ENCODE peak calls at places on chromosomes 3 and 15, in five cellular contexts. W is uterus, C is stomach, I is testis, N is hepatocyte. U is an unnamed sample.
A peak's percentile ranks its signal among the peaks of the same experiment; 100 is the strongest.

GRCh38 chr15:71291723-71292122 is 176.5 kb downstream of the THSD4 start:
- DNase-seq in I (no peak), N (no peak), C (no peak), W (no peak), U (no peak)

GRCh38 chr3:11591401-11592266 is 52.1 kb downstream of the VGLL4 start:
- DNase-seq in I (peak; percentile 88), W (peak; percentile 65), N (peak; percentile 72), C (peak; percentile 54), U (peak; percentile 20)

GRCh38 chr15:68025860-68026424 is 28.2 kb upstream of the PIAS1 start:
- DNase-seq in N (peak; percentile 55), W (no peak), I (no peak), C (peak; percentile 32), U (no peak)

GRCh38 chr3:24199775-24200247 is 254.7 kb downstream of the NR1D2 start:
- DNase-seq in W (no peak), I (no peak), C (no peak), N (no peak), U (no peak)

GRCh38 chr15:40927497-40928346 is 1.4 kb upstream of the DLL4 start:
- DNase-seq in N (no peak), C (no peak), I (no peak), W (no peak), U (no peak)

GRCh38 chr3:125011941-125012340 is 43.9 kb downstream of the HEG1 start:
- DNase-seq in I (no peak), C (no peak), N (no peak), W (no peak), U (no peak)

GRCh38 chr3:155485897-155486296 is 192.4 kb upstream of the STRIT1 start:
- DNase-seq in N (no peak), C (no peak), I (no peak), W (no peak), U (no peak)

GRCh38 chr3:160150525-160150924 is 74.7 kb upstream of the C3orf80 start:
- DNase-seq in C (no peak), I (no peak), W (no peak), N (no peak), U (no peak)

GRCh38 chr3:105844713-105845112 is 24.1 kb downstream of the CBLB start:
- DNase-seq in W (no peak), N (no peak), I (no peak), C (no peak), U (no peak)

GRCh38 chr3:184560992-184561328 is 625 bp upstream of the EPHB3 start:
- DNase-seq in I (no peak), C (no peak), W (no peak), N (no peak), U (no peak)

GRCh38 chr3:194091141-194091540 is 44.8 kb upstream of the HES1 start:
- DNase-seq in N (no peak), I (no peak), W (no peak), C (no peak), U (peak; percentile 95)

GRCh38 chr3:82202254-82202653 is 440.8 kb upstream of the GBE1 start:
- DNase-seq in N (no peak), I (no peak), W (no peak), C (no peak), U (no peak)

DNA sequence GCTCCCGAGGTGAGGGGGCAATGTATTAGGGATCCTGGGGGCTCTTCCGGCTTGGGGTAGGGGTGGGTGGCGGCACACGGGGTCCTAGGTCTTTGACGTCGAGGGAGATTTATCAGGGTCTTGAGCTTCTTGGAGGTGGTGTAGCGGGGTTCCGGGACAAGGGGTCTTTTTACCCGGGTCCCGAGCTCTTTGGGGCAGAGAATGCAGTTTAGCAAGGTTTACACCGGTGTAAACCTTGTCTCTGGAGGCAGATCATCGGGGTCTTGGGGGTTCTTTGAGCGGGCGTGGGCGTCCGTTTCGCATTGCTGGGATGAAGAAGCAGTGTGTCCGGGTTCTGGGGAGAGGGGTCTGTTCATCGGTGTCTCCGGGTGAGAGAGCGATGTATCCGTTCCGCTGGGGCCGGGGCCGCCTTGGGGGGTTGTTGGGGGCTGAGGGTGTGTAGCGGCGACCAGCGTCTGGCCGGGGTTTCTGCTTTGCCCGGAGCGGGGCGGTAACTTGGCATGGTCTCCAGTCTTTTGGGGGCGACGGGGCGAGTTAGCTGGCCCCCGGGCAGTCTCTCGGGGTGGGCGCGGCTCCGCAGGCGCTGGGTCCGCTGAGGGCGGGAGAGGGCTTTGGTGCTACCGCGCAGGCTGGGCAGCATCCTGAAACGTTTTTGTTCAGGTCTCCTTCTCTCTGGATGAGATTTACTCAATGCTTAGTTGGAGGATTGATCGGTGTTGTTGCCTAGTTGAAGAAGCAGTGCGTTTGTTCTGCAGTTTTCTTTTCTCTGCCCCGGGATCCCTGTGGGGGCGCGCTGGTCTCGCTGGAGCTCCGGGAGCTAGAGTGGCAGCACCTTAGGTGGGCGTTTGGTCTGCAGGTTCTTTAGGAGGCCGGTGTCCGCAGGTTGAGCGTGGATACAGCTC is 792 bp downstream of the GLCE start:
- DNase-seq in N (peak; percentile 65), C (peak; percentile 29), I (peak; percentile 66), W (peak; percentile 26), U (peak; percentile 39)
- TF ChIP-seq CTCF in N (peak; percentile 32), C (no peak), I (no peak), W (no peak), U (peak; percentile 64)

DNA sequence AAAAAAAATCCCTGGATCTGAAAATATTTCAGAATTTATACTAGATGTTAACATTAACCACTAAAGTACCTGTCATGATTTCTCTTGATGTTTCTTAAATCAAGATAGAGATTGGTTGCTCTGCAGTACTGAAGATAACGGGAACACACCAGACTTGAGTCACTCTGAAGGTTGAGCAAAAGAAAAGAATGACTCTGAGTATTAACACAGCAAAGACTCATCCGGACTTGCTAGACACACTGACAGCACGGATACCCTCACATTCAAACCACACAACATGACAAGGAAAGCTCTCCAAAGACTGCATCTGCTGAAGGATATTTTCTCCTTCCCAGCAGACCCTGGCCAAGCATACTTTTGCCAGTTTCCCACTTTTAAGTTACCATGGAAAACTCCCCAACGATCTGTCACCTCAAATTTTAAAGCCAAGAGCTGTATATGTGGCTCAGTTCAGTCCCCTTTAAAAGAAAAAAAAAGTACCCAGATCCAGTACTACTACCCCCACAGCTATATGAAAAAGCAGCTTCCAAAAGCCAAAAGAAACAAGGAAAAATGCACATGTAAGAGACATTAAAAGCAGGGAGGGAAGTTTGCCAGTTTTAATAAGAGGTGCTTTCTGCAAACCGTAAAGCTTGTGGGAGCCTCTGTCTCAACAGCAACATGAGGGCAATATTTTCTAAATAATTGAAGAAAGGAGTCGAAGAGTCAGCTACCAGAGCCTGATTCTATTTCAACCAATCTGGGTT is 8.2 kb downstream of the EOGT start:
- DNase-seq in I (no peak), C (no peak), W (no peak), N (no peak), U (no peak)
- H3K27ac ChIP-seq in I (no peak overlapping the region), C (no peak overlapping the region), W (no peak overlapping the region), N (no peak overlapping the region), U (no peak overlapping the region)

GRCh38 chr15:60343221-60343970 is 54.4 kb downstream of the ANXA2 start:
- DNase-seq in W (no peak), N (no peak), C (no peak), I (no peak), U (no peak)

GRCh38 chr15:60337069-60337468 is 60.7 kb downstream of the ANXA2 start:
- DNase-seq in W (no peak), C (no peak), I (no peak), N (no peak), U (no peak)

GRCh38 chr15:60338810-60339209 is 59.0 kb downstream of the ANXA2 start:
- DNase-seq in N (no peak), I (no peak), W (no peak), C (no peak), U (no peak)

GRCh38 chr15:60339236-60339635 is 58.5 kb downstream of the ANXA2 start:
- DNase-seq in N (no peak), I (no peak), C (no peak), W (no peak), U (no peak)

GRCh38 chr15:60340207-60340921 is 57.4 kb downstream of the ANXA2 start:
- DNase-seq in I (no peak), C (no peak), N (no peak), W (no peak), U (no peak)
- TF ChIP-seq CTCF in I (no peak), C (no peak), N (no peak), W (no peak), U (no peak)

DNA sequence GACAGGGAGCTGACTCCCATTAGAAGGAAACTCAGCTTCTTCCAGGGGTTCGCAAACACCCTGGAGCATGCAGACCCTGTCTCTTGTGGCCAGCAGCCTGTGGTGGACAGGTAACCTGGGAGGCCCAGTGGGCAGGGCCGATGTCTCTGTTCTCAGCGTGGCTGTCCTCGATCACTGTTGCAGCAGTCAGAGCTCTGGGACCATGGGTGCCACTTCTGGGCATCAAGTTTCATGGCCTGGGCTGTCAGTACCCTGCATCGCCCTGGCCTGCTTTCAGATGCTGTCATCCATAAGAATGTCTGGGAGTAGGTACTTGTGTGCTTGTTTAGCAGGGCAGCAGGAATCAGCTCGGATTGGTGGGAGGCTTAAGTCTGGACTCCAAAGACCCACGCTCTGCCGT is 54.4 kb downstream of the SLC6A6 start:
- DNase-seq in C (no peak), I (no peak), W (no peak), N (no peak), U (no peak)
- H3K27ac ChIP-seq in C (no peak overlapping the region), I (no peak overlapping the region), W (peak overlapping the region; percentile 20), N (no peak overlapping the region), U (peak overlapping the region; percentile 9)

DNA sequence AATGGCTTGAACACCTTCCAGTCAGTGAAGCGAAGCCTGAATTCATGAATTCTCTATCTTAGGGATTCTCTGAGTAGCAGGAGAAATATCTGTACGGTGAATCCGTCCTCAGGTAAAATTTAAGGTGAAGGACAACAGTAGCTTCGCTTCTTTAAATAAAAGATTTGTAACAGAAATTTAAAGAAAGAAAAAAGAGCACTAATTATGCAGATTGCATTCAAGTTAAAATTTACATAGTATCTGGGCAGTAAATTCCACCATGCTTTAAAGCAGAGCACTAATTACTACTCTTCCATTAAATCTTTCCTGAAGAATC is 282.6 kb downstream of the FGF12 start:
- DNase-seq in I (no peak), C (no peak), W (no peak), N (no peak), U (no peak)
- TF ChIP-seq CTCF in I (no peak), C (no peak), W (no peak), N (no peak), U (peak; percentile 79)

GRCh38 chr3:52982839-52983238 is 63.0 kb downstream of the SFMBT1 start:
- DNase-seq in W (no peak), I (no peak), N (no peak), C (no peak), U (no peak)

GRCh38 chr3:52986938-52987337 is 58.9 kb downstream of the SFMBT1 start:
- DNase-seq in W (no peak), I (no peak), C (no peak), N (no peak), U (no peak)

GRCh38 chr3:52986049-52986448 is 59.8 kb downstream of the SFMBT1 start:
- DNase-seq in C (no peak), N (no peak), W (no peak), I (no peak), U (no peak)

GRCh38 chr3:52983336-52983807 is 62.5 kb downstream of the SFMBT1 start:
- DNase-seq in C (no peak), I (no peak), N (no peak), W (no peak), U (no peak)

DNA sequence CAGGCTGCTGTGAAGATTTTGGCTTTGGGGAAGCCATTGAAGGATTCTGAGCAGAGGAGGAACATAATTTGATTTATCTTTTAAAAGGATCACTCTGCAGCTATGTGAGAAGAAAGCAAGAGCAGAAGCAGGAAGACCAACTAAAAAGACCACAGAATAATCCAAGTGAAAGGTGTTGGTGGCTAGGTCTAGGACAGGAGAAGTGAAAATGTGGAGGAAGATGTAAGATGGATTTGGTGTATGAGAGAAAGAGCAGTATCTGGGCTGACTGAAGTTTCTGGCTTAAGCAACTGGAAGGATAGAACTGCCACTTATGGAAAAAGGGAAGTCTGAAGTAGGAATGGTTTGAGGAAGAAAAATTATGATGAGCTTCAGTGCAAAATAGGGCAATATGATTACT is 62.0 kb downstream of the SFMBT1 start:
- DNase-seq in W (no peak), C (no peak), I (no peak), N (no peak), U (no peak)
- H3K27ac ChIP-seq in W (no peak overlapping the region), C (peak overlapping the region; percentile 55), I (no peak overlapping the region), N (no peak overlapping the region), U (no peak overlapping the region)

U was measured in RWPE1.